ENCODE peak calls at places on chromosome 4, in seven cellular contexts. One of them, this sample, is unnamed.
A peak's percentile ranks its signal among the peaks of the same experiment; 100 is the strongest.

GRCh38 chr4:176065365-176066249 is at the start of gene WDR17:
- DNase-seq in islet precursor cell: peak; percentile 99
- DNase-seq in A549: peak; percentile 95
- DNase-seq in effector CD4-positive, alpha-beta T cell: peak; percentile 16
- DNase-seq in NCI-H1092: peak; percentile 97
- DNase-seq in stimulated activated CD4-positive, alpha-beta T cell treated with anti-CD3 and anti-CD28 coated beads, Interleukin-15, amount 100 ng/mL, for 48 hours: peak; percentile 67
- DNase-seq in GM04503: no peak
- DNase-seq in this sample: peak; percentile 12

GRCh38 chr4:2339458-2340271 is 77.8 kb upstream of the MXD4 start:
- DNase-seq in islet precursor cell: peak; percentile 50
- DNase-seq in effector CD4-positive, alpha-beta T cell: no peak
- DNase-seq in A549: no peak
- DNase-seq in GM04503: no peak
- DNase-seq in stimulated activated CD4-positive, alpha-beta T cell treated with anti-CD3 and anti-CD28 coated beads, Interleukin-15, amount 100 ng/mL, for 48 hours: no peak
- DNase-seq in NCI-H1092: no peak
- DNase-seq in this sample: no peak

GRCh38 chr4:164880489-164881262 is 3.7 kb downstream of the APELA start:
- DNase-seq in effector CD4-positive, alpha-beta T cell: no peak
- DNase-seq in islet precursor cell: no peak
- DNase-seq in NCI-H1092: no peak
- DNase-seq in stimulated activated CD4-positive, alpha-beta T cell treated with anti-CD3 and anti-CD28 coated beads, Interleukin-15, amount 100 ng/mL, for 48 hours: no peak
- DNase-seq in A549: no peak
- DNase-seq in GM04503: no peak
- DNase-seq in this sample: no peak

GRCh38 chr4:98603683-98604573 is 54.5 kb downstream of the TSPAN5 start:
- DNase-seq in A549: no peak
- DNase-seq in effector CD4-positive, alpha-beta T cell: no peak
- DNase-seq in GM04503: peak; percentile 23
- DNase-seq in islet precursor cell: no peak
- DNase-seq in stimulated activated CD4-positive, alpha-beta T cell treated with anti-CD3 and anti-CD28 coated beads, Interleukin-15, amount 100 ng/mL, for 48 hours: no peak
- DNase-seq in NCI-H1092: no peak
- DNase-seq in this sample: no peak

GRCh38 chr4:168071304-168071703 is 21.0 kb upstream of the ANXA10 start:
- DNase-seq in effector CD4-positive, alpha-beta T cell: no peak
- DNase-seq in islet precursor cell: no peak
- DNase-seq in A549: no peak
- DNase-seq in stimulated activated CD4-positive, alpha-beta T cell treated with anti-CD3 and anti-CD28 coated beads, Interleukin-15, amount 100 ng/mL, for 48 hours: no peak
- DNase-seq in NCI-H1092: no peak
- DNase-seq in GM04503: no peak
- DNase-seq in this sample: no peak

GRCh38 chr4:138669479-138670165 is 346.0 kb upstream of the NOCT start:
- DNase-seq in GM04503: no peak
- DNase-seq in islet precursor cell: no peak
- DNase-seq in A549: no peak
- DNase-seq in NCI-H1092: no peak
- DNase-seq in stimulated activated CD4-positive, alpha-beta T cell treated with anti-CD3 and anti-CD28 coated beads, Interleukin-15, amount 100 ng/mL, for 48 hours: no peak
- DNase-seq in effector CD4-positive, alpha-beta T cell: no peak
- DNase-seq in this sample: peak; percentile 62

GRCh38 chr4:63492515-63492914 is 916.7 kb downstream of the TECRL start:
- DNase-seq in stimulated activated CD4-positive, alpha-beta T cell treated with anti-CD3 and anti-CD28 coated beads, Interleukin-15, amount 100 ng/mL, for 48 hours: no peak
- DNase-seq in A549: no peak
- DNase-seq in GM04503: no peak
- DNase-seq in effector CD4-positive, alpha-beta T cell: no peak
- DNase-seq in islet precursor cell: no peak
- DNase-seq in NCI-H1092: no peak
- DNase-seq in this sample: no peak

GRCh38 chr4:121034010-121034409 is 38.3 kb downstream of the NDNF start:
- DNase-seq in A549: no peak
- DNase-seq in effector CD4-positive, alpha-beta T cell: no peak
- DNase-seq in NCI-H1092: no peak
- DNase-seq in stimulated activated CD4-positive, alpha-beta T cell treated with anti-CD3 and anti-CD28 coated beads, Interleukin-15, amount 100 ng/mL, for 48 hours: no peak
- DNase-seq in islet precursor cell: no peak
- DNase-seq in GM04503: peak; percentile 29
- DNase-seq in this sample: no peak

GRCh38 chr4:87985097-87985886 is 9.8 kb downstream of the SPP1 start:
- DNase-seq in GM04503: no peak
- DNase-seq in effector CD4-positive, alpha-beta T cell: no peak
- DNase-seq in NCI-H1092: peak; percentile 8
- DNase-seq in stimulated activated CD4-positive, alpha-beta T cell treated with anti-CD3 and anti-CD28 coated beads, Interleukin-15, amount 100 ng/mL, for 48 hours: no peak
- DNase-seq in A549: peak; percentile 44
- DNase-seq in islet precursor cell: peak; percentile 87
- DNase-seq in this sample: no peak

GRCh38 chr4:122764071-122764807 is 31.7 kb downstream of the BBS12 start:
- DNase-seq in stimulated activated CD4-positive, alpha-beta T cell treated with anti-CD3 and anti-CD28 coated beads, Interleukin-15, amount 100 ng/mL, for 48 hours: no peak
- DNase-seq in GM04503: no peak
- DNase-seq in effector CD4-positive, alpha-beta T cell: no peak
- DNase-seq in A549: no peak
- DNase-seq in NCI-H1092: no peak
- DNase-seq in islet precursor cell: no peak
- DNase-seq in this sample: no peak

GRCh38 chr4:15355464-15355863 is 72.4 kb upstream of the C1QTNF7 start:
- DNase-seq in GM04503: no peak
- DNase-seq in NCI-H1092: no peak
- DNase-seq in effector CD4-positive, alpha-beta T cell: no peak
- DNase-seq in A549: no peak
- DNase-seq in stimulated activated CD4-positive, alpha-beta T cell treated with anti-CD3 and anti-CD28 coated beads, Interleukin-15, amount 100 ng/mL, for 48 hours: no peak
- DNase-seq in islet precursor cell: no peak
- DNase-seq in this sample: no peak

GRCh38 chr4:38056024-38056685 is 96.0 kb downstream of the PTTG2 start:
- DNase-seq in GM04503: no peak
- DNase-seq in effector CD4-positive, alpha-beta T cell: no peak
- DNase-seq in A549: no peak
- DNase-seq in islet precursor cell: no peak
- DNase-seq in NCI-H1092: no peak
- DNase-seq in stimulated activated CD4-positive, alpha-beta T cell treated with anti-CD3 and anti-CD28 coated beads, Interleukin-15, amount 100 ng/mL, for 48 hours: no peak
- DNase-seq in this sample: no peak

GRCh38 chr4:47519239-47519883 is 34.3 kb downstream of the ATP10D start:
- DNase-seq in GM04503: no peak
- DNase-seq in islet precursor cell: no peak
- DNase-seq in effector CD4-positive, alpha-beta T cell: no peak
- DNase-seq in stimulated activated CD4-positive, alpha-beta T cell treated with anti-CD3 and anti-CD28 coated beads, Interleukin-15, amount 100 ng/mL, for 48 hours: no peak
- DNase-seq in A549: no peak
- DNase-seq in NCI-H1092: no peak
- DNase-seq in this sample: no peak

GRCh38 chr4:102625232-102625930 is 124.2 kb downstream of the NFKB1 start:
- DNase-seq in islet precursor cell: peak; percentile 70
- DNase-seq in effector CD4-positive, alpha-beta T cell: peak; percentile 50
- DNase-seq in stimulated activated CD4-positive, alpha-beta T cell treated with anti-CD3 and anti-CD28 coated beads, Interleukin-15, amount 100 ng/mL, for 48 hours: no peak
- DNase-seq in GM04503: no peak
- DNase-seq in NCI-H1092: no peak
- DNase-seq in A549: no peak
- DNase-seq in this sample: no peak

GRCh38 chr4:54384563-54384962 is 155.5 kb downstream of the PDGFRA start:
- DNase-seq in stimulated activated CD4-positive, alpha-beta T cell treated with anti-CD3 and anti-CD28 coated beads, Interleukin-15, amount 100 ng/mL, for 48 hours: no peak
- DNase-seq in effector CD4-positive, alpha-beta T cell: no peak
- DNase-seq in A549: no peak
- DNase-seq in islet precursor cell: no peak
- DNase-seq in GM04503: no peak
- DNase-seq in NCI-H1092: peak; percentile 5
- DNase-seq in this sample: peak; percentile 34

GRCh38 chr4:101019941-101020401 is 327.4 kb downstream of the PPP3CA start:
- DNase-seq in A549: no peak
- DNase-seq in GM04503: no peak
- DNase-seq in islet precursor cell: no peak
- DNase-seq in stimulated activated CD4-positive, alpha-beta T cell treated with anti-CD3 and anti-CD28 coated beads, Interleukin-15, amount 100 ng/mL, for 48 hours: no peak
- DNase-seq in effector CD4-positive, alpha-beta T cell: peak; percentile 8
- DNase-seq in NCI-H1092: no peak
- DNase-seq in this sample: no peak

GRCh38 chr4:183171484-183172267 is 72.6 kb downstream of the WWC2 start:
- DNase-seq in stimulated activated CD4-positive, alpha-beta T cell treated with anti-CD3 and anti-CD28 coated beads, Interleukin-15, amount 100 ng/mL, for 48 hours: no peak
- DNase-seq in islet precursor cell: no peak
- DNase-seq in GM04503: no peak
- DNase-seq in A549: peak; percentile 25
- DNase-seq in effector CD4-positive, alpha-beta T cell: no peak
- DNase-seq in NCI-H1092: no peak
- DNase-seq in this sample: no peak

GRCh38 chr4:6480532-6481088 is 8.2 kb upstream of the PPP2R2C start:
- DNase-seq in stimulated activated CD4-positive, alpha-beta T cell treated with anti-CD3 and anti-CD28 coated beads, Interleukin-15, amount 100 ng/mL, for 48 hours: no peak
- DNase-seq in NCI-H1092: no peak
- DNase-seq in islet precursor cell: peak; percentile 24
- DNase-seq in A549: no peak
- DNase-seq in GM04503: no peak
- DNase-seq in effector CD4-positive, alpha-beta T cell: no peak
- DNase-seq in this sample: no peak

GRCh38 chr4:132488555-132488954 is 660.5 kb upstream of the PCDH10 start:
- DNase-seq in effector CD4-positive, alpha-beta T cell: no peak
- DNase-seq in A549: no peak
- DNase-seq in NCI-H1092: no peak
- DNase-seq in stimulated activated CD4-positive, alpha-beta T cell treated with anti-CD3 and anti-CD28 coated beads, Interleukin-15, amount 100 ng/mL, for 48 hours: no peak
- DNase-seq in GM04503: no peak
- DNase-seq in islet precursor cell: no peak
- DNase-seq in this sample: no peak